ENCODE peak calls at places on chromosomes 6 and 20, in six cellular contexts. P, L, B, S, G and N are unnamed samples.

GRCh38 chr6:158474961-158475343 is 84.9 kb upstream of the TMEM181 start:
- DNase-seq in G (no peak), S (no peak), L (no peak), P (no peak), B (no peak), N (no peak)

GRCh38 chr6:43707269-43707668 is 19.7 kb upstream of the MRPS18A start:
- DNase-seq in S (no peak), B (no peak), P (no peak), L (no peak), G (no peak), N (no peak)

GRCh38 chr6:56640374-56640773 is 2.3 kb downstream of the DST start:
- DNase-seq in G (no peak), S (no peak), P (no peak), L (no peak), B (no peak), N (no peak)

GRCh38 chr6:5580736-5581568 is 319.6 kb downstream of the FARS2 start:
- DNase-seq in P (no peak), S (no peak), G (peak; percentile 43), B (no peak), L (peak; percentile 7), N (no peak)

GRCh38 chr20:36591854-36592641 is 13.5 kb upstream of the RAB5IF start:
- DNase-seq in S (no peak), P (no peak), B (peak; percentile 30), G (peak; percentile 85), L (no peak), N (no peak)

GRCh38 chr6:32255212-32256153 is 31.6 kb upstream of the NOTCH4 start:
- DNase-seq in S (peak; percentile 85), P (peak; percentile 84), B (peak; percentile 12), L (peak; percentile 30), G (peak; percentile 75), N (peak; percentile 22)

GRCh38 chr6:25369450-25370086 is 90.4 kb downstream of the CARMIL1 start:
- DNase-seq in P (no peak), G (peak; percentile 51), S (no peak), L (peak; percentile 39), B (no peak), N (no peak)

GRCh38 chr6:128112494-128112893 is 211.6 kb upstream of the THEMIS start:
- DNase-seq in G (no peak), P (no peak), S (no peak), L (peak; percentile 10), B (no peak), N (no peak)

GRCh38 chr20:50734730-50735679 is 3.6 kb downstream of the PARD6B start:
- DNase-seq in B (no peak), L (no peak), G (no peak), P (no peak), S (no peak), N (no peak)

GRCh38 chr20:46770330-46771194 is 61.1 kb downstream of the SLC2A10 start:
- DNase-seq in B (no peak), S (no peak), L (no peak), P (no peak), G (no peak), N (no peak)

GRCh38 chr6:138331984-138332383 is 45.7 kb upstream of the SMIM28 start:
- DNase-seq in P (no peak), L (no peak), G (no peak), B (no peak), S (no peak), N (no peak)

GRCh38 chr6:11392778-11393507 is 144.6 kb upstream of the TMEM170B start:
- DNase-seq in B (no peak), P (no peak), G (no peak), L (no peak), S (no peak), N (no peak)

GRCh38 chr6:125166711-125167110 is 13.1 kb downstream of the TPD52L1 start:
- DNase-seq in S (no peak), P (no peak), B (no peak), L (no peak), G (no peak), N (no peak)

GRCh38 chr6:99425647-99426453 is 742 bp upstream of the PNISR start:
- DNase-seq in G (peak; percentile 85), P (peak; percentile 93), S (peak; percentile 90), L (no peak), B (peak; percentile 28), N (peak; percentile 78)

GRCh38 chr20:7038029-7038428 is 270.5 kb downstream of the BMP2 start:
- DNase-seq in G (no peak), B (no peak), P (no peak), L (no peak), S (no peak), N (no peak)